ENCODE peak calls at places on chromosome 6, in eight cellular contexts. K is stimulated activated CD4-positive, alpha-beta T cell treated with anti-CD3 and anti-CD28 coated beads, Interleukin-4, amount 100 ng/mL, for 4 hours; H is NAMALWA; N is OCI-M1; S is substantia nigra; C is T-cell; Y is adrenal gland; D is T-helper 2 cell. X is an unnamed sample.

GRCh38 chr6:41428995-41429417 is 93.6 kb downstream of the NCR2 start:
- DNase-seq in H (no peak), Y (peak), C (no peak), K (peak), D (no peak), S (no peak), N (peak), X (no peak)

GRCh38 chr6:147132889-147133288 is 71.3 kb upstream of the STXBP5 start:
- DNase-seq in D (no peak), C (no peak), S (no peak), N (peak), K (no peak), H (no peak), Y (no peak), X (no peak)

GRCh38 chr6:20367716-20368485 is 33.8 kb upstream of the E2F3 start:
- DNase-seq in C (no peak), H (no peak), S (no peak), Y (no peak), D (no peak), N (no peak), K (no peak), X (no peak)

GRCh38 chr6:132063204-132063603 is 112.0 kb upstream of the CCN2 start:
- DNase-seq in C (no peak), K (no peak), H (no peak), Y (no peak), D (no peak), S (no peak), N (peak), X (no peak)

GRCh38 chr6:159969921-159970320 is 1.0 kb downstream of the IGF2R start:
- DNase-seq in K (no peak), D (peak), C (no peak), S (no peak), N (peak), H (peak), Y (peak), X (no peak)

GRCh38 chr6:43992126-43992663 is 135.1 kb downstream of the MRPL14 start:
- DNase-seq in C (no peak), K (no peak), Y (no peak), H (no peak), N (no peak), S (no peak), D (no peak), X (no peak)

GRCh38 chr6:2565499-2565898 is 185.2 kb downstream of the MYLK4 start:
- DNase-seq in K (no peak), N (no peak), H (no peak), D (no peak), Y (no peak), S (no peak), C (no peak), X (no peak)

GRCh38 chr6:169953686-169954085 is 202.3 kb downstream of the ERMARD start:
- DNase-seq in K (no peak), Y (no peak), S (no peak), D (no peak), C (no peak), H (no peak), N (no peak), X (no peak)

GRCh38 chr6:21870071-21870729 is 276.6 kb downstream of the SOX4 start:
- DNase-seq in S (no peak), H (no peak), C (no peak), D (no peak), N (no peak), K (no peak), Y (no peak), X (no peak)

GRCh38 chr6:56072856-56073255 is 174.5 kb downstream of the COL21A1 start:
- DNase-seq in Y (no peak), C (no peak), D (no peak), S (no peak), N (no peak), H (no peak), K (no peak), X (no peak)

GRCh38 chr6:5501837-5502236 is 240.5 kb downstream of the FARS2 start:
- DNase-seq in S (no peak), C (no peak), K (no peak), Y (no peak), N (peak), H (no peak), D (no peak), X (no peak)

GRCh38 chr6:154319231-154319858 is 37.3 kb downstream of the IPCEF1 start:
- DNase-seq in Y (no peak), D (no peak), N (peak), S (no peak), K (no peak), C (no peak), H (no peak), X (no peak)

GRCh38 chr6:89938014-89938413 is 43.7 kb downstream of the GJA10 start:
- DNase-seq in N (no peak), H (no peak), S (no peak), K (no peak), Y (no peak), C (no peak), D (no peak), X (no peak)

GRCh38 chr6:125191916-125192609 is 38.5 kb downstream of the TPD52L1 start:
- DNase-seq in D (peak), K (peak), S (no peak), Y (peak), N (peak), C (peak), H (peak), X (no peak)

GRCh38 chr6:138404666-138405337 is 779 bp downstream of the HEBP2 start:
- DNase-seq in N (peak), Y (peak), S (peak), D (peak), K (peak), H (no peak), C (peak), X (no peak)

GRCh38 chr6:167699141-167700036 is 127.3 kb upstream of the AFDN start:
- DNase-seq in K (peak), C (peak), Y (peak), S (peak), D (peak), H (peak), N (peak), X (no peak)

GRCh38 chr6:21507811-21508210 is 85.7 kb upstream of the SOX4 start:
- DNase-seq in K (no peak), Y (no peak), H (no peak), C (no peak), S (no peak), D (no peak), N (no peak), X (no peak)

GRCh38 chr6:27726620-27727023 is 185.6 kb downstream of the OR2B2 start:
- DNase-seq in S (no peak), D (no peak), N (peak), K (no peak), C (no peak), H (peak), Y (no peak), X (no peak)

GRCh38 chr6:169959129-169960002 is 207.9 kb downstream of the ERMARD start:
- DNase-seq in N (no peak), D (peak), H (no peak), S (no peak), C (peak), Y (peak), K (peak), X (no peak)

GRCh38 chr6:110329348-110329728 is 28.8 kb downstream of the METTL24 start:
- DNase-seq in C (no peak), S (no peak), Y (no peak), D (no peak), N (no peak), H (no peak), K (no peak), X (no peak)